ENCODE peak calls at places on chromosomes 6 and 20, in seven cellular contexts. Z is germinal center; V is stimulated activated CD4-positive, alpha-beta T cell treated with anti-CD3 and anti-CD28 coated beads, Interleukin-12 subunit alpha, Interleukin-12 subunit beta, amount 100 ng/mL, for 48 hours; O is RPMI7951; L is stimulated activated CD8-positive, alpha-beta memory T cell treated with anti-CD3 and anti-CD28 coated beads, Interleukin-2, amount 100 ng/mL, for 1 hour; A is cardiac muscle cell; F is foreskin fibroblast. N is an unnamed sample.

GRCh38 chr20:61989741-61990140 is 75.9 kb downstream of the TAF4 start:
- DNase-seq in V (no peak), Z (no peak), O (no peak), F (no peak), A (no peak), L (no peak), N (no peak)

GRCh38 chr20:19932170-19932667 is 84.9 kb upstream of the NAA20 start:
- DNase-seq in O (peak), F (peak), Z (no peak), A (peak), V (no peak), L (no peak), N (no peak)

GRCh38 chr6:5705256-5705655 is 301.5 kb downstream of the NRN1 start:
- DNase-seq in Z (no peak), A (no peak), F (no peak), O (no peak), V (no peak), L (no peak), N (no peak)

GRCh38 chr6:35368038-35368887 is 25.9 kb downstream of the PPARD start:
- DNase-seq in F (peak), L (no peak), A (peak), O (peak), V (peak), Z (no peak), N (peak)

GRCh38 chr6:14110001-14110818 is 7.4 kb upstream of the CD83 start:
- DNase-seq in Z (no peak), L (no peak), O (no peak), V (no peak), A (no peak), F (no peak), N (no peak)

GRCh38 chr6:142918339-142919042 is 26.5 kb downstream of the HIVEP2 start:
- DNase-seq in L (no peak), V (no peak), A (no peak), O (no peak), F (no peak), Z (no peak), N (no peak)

GRCh38 chr6:133811557-133811956 is 77.4 kb upstream of the TCF21 start:
- DNase-seq in L (no peak), Z (no peak), O (no peak), A (no peak), F (no peak), V (no peak), N (no peak)

GRCh38 chr6:3664641-3665041 is 86.9 kb downstream of the PXDC1 start:
- DNase-seq in F (no peak), A (peak), V (no peak), L (no peak), O (no peak), Z (no peak), N (no peak)

GRCh38 chr6:69801225-69801624 is 4.4 kb upstream of the LMBRD1 start:
- DNase-seq in F (no peak), L (no peak), A (no peak), Z (no peak), V (no peak), O (no peak), N (no peak)

GRCh38 chr6:109309917-109310316 is 72.3 kb downstream of the CD164 start:
- DNase-seq in F (no peak), A (no peak), V (no peak), O (no peak), Z (no peak), L (no peak), N (no peak)

GRCh38 chr20:34334654-34335407 is 28.2 kb upstream of the ITCH start:
- DNase-seq in V (no peak), O (peak), Z (no peak), A (no peak), L (no peak), F (peak), N (no peak)

GRCh38 chr6:33205172-33206026 is 944 bp downstream of the HSD17B8 start:
- DNase-seq in L (no peak), V (peak), Z (no peak), A (no peak), F (no peak), O (peak), N (peak)